ENCODE peak calls at places on chromosomes 12 and 14, in five cellular contexts. K is GM12878, R is H1, Z is K562, P is HepG2. W is an unnamed sample.

GRCh38 chr14:24310666-24311604 is at the start of gene LTB4R:
- DNase-seq in R (no peak), Z (no peak), K (no peak), P (no peak), W (no peak)

GRCh38 chr14:75826599-75826998 is 155.2 kb downstream of the TGFB3 start:
- DNase-seq in Z (no peak), R (no peak), P (no peak), K (no peak), W (no peak)

GRCh38 chr12:14961466-14962155 is at the start of gene ARHGDIB:
- DNase-seq in R (no peak), P (no peak), K (peak; percentile 87), Z (peak; percentile 59), W (no peak)

GRCh38 chr12:132955094-132955932 is 793 bp downstream of the ZNF605 start:
- DNase-seq in Z (no peak), P (peak; percentile 61), K (no peak), R (no peak), W (no peak)

GRCh38 chr14:96599076-96599475 is 96.9 kb downstream of the PAPOLA start:
- DNase-seq in K (no peak), P (no peak), Z (no peak), R (no peak), W (peak; percentile 36)

GRCh38 chr12:47378222-47378582 is 298.4 kb upstream of the AMIGO2 start:
- DNase-seq in P (no peak), Z (peak; percentile 7), K (no peak), R (no peak), W (no peak)

GRCh38 chr14:101134851-101135486 is 231.4 kb upstream of the RTL1 start:
- DNase-seq in R (no peak), P (no peak), Z (no peak), K (no peak), W (no peak)

GRCh38 chr12:39763894-39764176 is 144.2 kb upstream of the ABCD2 start:
- DNase-seq in K (no peak), Z (no peak), P (no peak), R (no peak), W (no peak)

GRCh38 chr14:22185191-22185590 is 403.8 kb downstream of the DAD1 start:
- DNase-seq in R (no peak), P (peak; percentile 24), K (no peak), Z (no peak), W (no peak)

GRCh38 chr14:56855891-56856461 is 45.7 kb upstream of the OTX2 start:
- DNase-seq in R (no peak), P (peak; percentile 8), Z (no peak), K (no peak), W (no peak)

GRCh38 chr12:52268212-52268611 is 6.2 kb upstream of the KRT86 start:
- DNase-seq in K (no peak), R (no peak), Z (no peak), P (no peak), W (no peak)

GRCh38 chr14:95611293-95611880 is 74.8 kb upstream of the TCL1B start:
- DNase-seq in Z (no peak), P (no peak), R (no peak), K (no peak), W (no peak)

GRCh38 chr14:104101651-104102281 is 16.3 kb downstream of the ASPG start:
- DNase-seq in R (no peak), P (no peak), Z (no peak), K (no peak), W (no peak)

GRCh38 chr12:57755454-57756372 is 810 bp downstream of the MARCHF9 start:
- DNase-seq in K (no peak), Z (peak; percentile 44), R (no peak), P (no peak), W (peak; percentile 68)

GRCh38 chr12:90280033-90280432 is 571.4 kb upstream of the ATP2B1 start:
- DNase-seq in Z (no peak), K (no peak), P (no peak), R (no peak), W (no peak)

GRCh38 chr14:104091927-104092771 is 6.6 kb downstream of the ASPG start:
- DNase-seq in P (no peak), K (no peak), Z (no peak), R (no peak), W (peak; percentile 27)

GRCh38 chr12:5580911-5581488 is 149.1 kb downstream of the NTF3 start:
- DNase-seq in R (no peak), P (no peak), Z (no peak), K (no peak), W (no peak)

GRCh38 chr12:6056406-6057211 is 67.9 kb downstream of the VWF start:
- DNase-seq in P (peak; percentile 14), Z (peak; percentile 6), R (peak; percentile 33), K (no peak), W (peak; percentile 74)

GRCh38 chr12:89347325-89347829 is 4.9 kb downstream of the DUSP6 start:
- DNase-seq in R (no peak), Z (no peak), P (no peak), K (no peak), W (no peak)

GRCh38 chr12:3587402-3588013 is 96.5 kb downstream of the PRMT8 start:
- DNase-seq in P (no peak), K (no peak), R (no peak), Z (no peak), W (no peak)

GRCh38 chr12:84069079-84069661 is 843.4 kb downstream of the SLC6A15 start:
- DNase-seq in P (no peak), K (no peak), R (no peak), Z (no peak), W (peak; percentile 36)

GRCh38 chr14:93303659-93304058 is 29.2 kb downstream of the BTBD7 start:
- DNase-seq in P (no peak), Z (peak; percentile 68), R (no peak), K (no peak), W (no peak)

GRCh38 chr12:2360630-2361170 is 307.9 kb downstream of the CACNA1C start:
- DNase-seq in P (peak; percentile 6), Z (no peak), R (no peak), K (no peak), W (no peak)

GRCh38 chr14:81449576-81449975 is 49.5 kb upstream of the STON2 start:
- DNase-seq in Z (no peak), K (no peak), R (no peak), P (no peak), W (no peak)

GRCh38 chr12:86349196-86349595 is 93.0 kb upstream of the MGAT4C start:
- DNase-seq in Z (no peak), K (no peak), R (no peak), P (no peak), W (peak; percentile 1)

GRCh38 chr14:97021001-97021400 is 223.8 kb downstream of the VRK1 start:
- DNase-seq in R (no peak), K (no peak), Z (peak; percentile 5), P (no peak), W (no peak)

GRCh38 chr12:109596418-109597244 is 23.0 kb downstream of the MVK start:
- DNase-seq in Z (peak; percentile 8), P (no peak), R (no peak), K (no peak), W (no peak)

GRCh38 chr14:96676161-96676560 is 121.0 kb upstream of the VRK1 start:
- DNase-seq in P (no peak), Z (no peak), R (no peak), K (no peak), W (no peak)

GRCh38 chr14:55803506-55804197 is 223.6 kb downstream of the KTN1 start:
- DNase-seq in R (no peak), P (no peak), K (no peak), Z (no peak), W (no peak)

GRCh38 chr12:116933101-116933500 is 22.4 kb downstream of the FBXW8 start:
- DNase-seq in R (no peak), K (no peak), P (no peak), Z (no peak), W (peak; percentile 53)

DNA sequence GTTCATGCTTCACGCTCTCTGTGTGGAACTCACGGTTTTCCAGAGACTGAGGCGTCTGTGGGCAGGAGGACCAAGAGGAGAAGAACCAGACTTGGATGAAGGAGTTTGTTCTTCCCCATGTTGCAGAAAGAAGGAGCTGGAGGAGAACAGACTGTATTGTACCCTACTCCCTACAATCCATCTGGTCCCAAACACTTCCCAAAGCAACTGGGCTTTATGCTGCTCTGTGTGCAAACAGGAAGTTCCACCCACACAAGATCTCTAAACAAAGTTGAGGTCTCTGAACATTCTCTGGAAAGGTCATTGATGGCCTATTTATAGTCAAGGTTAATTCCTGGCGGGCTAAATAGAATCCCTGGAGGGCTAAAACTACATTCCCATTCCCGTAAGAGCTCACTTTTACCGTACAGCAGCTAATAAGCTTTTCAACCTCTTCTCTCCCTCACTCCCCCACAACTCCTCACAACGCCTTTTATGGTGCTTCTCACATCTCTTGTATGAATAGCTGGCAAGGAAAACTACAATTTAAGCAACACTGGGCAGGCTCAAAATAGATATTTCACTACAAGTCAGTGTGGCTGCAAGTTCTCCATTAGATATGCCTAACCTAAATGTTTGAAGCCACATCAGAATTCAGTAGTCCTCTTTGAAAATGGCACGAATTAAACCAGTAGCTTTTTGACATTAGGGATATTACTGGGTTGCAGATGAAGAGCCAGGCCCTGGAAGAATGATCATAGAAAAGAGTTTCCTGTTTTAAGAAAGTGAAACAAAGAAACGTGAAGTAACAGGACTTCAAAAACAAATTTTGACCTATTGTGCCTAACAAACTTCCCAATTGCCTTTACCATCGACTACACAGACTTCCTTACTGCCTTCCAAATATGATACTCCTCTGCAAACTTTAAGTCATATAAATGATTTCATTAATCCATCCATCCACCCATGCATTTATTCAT is at the start of gene A2M:
- DNase-seq in Z (no peak), P (peak; percentile 95), K (no peak), R (no peak), W (no peak)
- TF ChIP-seq GABPA in Z (no peak), P (peak; percentile 10), K (no peak), R (no peak), W (no peak)

GRCh38 chr12:9674226-9674590 is 4.7 kb downstream of the CLEC2D start:
- DNase-seq in R (no peak), K (no peak), P (no peak), Z (peak; percentile 6), W (no peak)
- H3K4me3 ChIP-seq in R (no peak overlapping the region), K (peak overlapping the region; percentile 61), P (no peak overlapping the region), Z (no peak overlapping the region), W (no peak overlapping the region)

GRCh38 chr12:121751034-121751433 is 38.5 kb downstream of the TMEM120B start:
- DNase-seq in P (no peak), K (no peak), R (no peak), Z (no peak), W (no peak)
- TF ChIP-seq USF2 in P (no peak), K (no peak), R (no peak), Z (no peak), W (no peak)

DNA sequence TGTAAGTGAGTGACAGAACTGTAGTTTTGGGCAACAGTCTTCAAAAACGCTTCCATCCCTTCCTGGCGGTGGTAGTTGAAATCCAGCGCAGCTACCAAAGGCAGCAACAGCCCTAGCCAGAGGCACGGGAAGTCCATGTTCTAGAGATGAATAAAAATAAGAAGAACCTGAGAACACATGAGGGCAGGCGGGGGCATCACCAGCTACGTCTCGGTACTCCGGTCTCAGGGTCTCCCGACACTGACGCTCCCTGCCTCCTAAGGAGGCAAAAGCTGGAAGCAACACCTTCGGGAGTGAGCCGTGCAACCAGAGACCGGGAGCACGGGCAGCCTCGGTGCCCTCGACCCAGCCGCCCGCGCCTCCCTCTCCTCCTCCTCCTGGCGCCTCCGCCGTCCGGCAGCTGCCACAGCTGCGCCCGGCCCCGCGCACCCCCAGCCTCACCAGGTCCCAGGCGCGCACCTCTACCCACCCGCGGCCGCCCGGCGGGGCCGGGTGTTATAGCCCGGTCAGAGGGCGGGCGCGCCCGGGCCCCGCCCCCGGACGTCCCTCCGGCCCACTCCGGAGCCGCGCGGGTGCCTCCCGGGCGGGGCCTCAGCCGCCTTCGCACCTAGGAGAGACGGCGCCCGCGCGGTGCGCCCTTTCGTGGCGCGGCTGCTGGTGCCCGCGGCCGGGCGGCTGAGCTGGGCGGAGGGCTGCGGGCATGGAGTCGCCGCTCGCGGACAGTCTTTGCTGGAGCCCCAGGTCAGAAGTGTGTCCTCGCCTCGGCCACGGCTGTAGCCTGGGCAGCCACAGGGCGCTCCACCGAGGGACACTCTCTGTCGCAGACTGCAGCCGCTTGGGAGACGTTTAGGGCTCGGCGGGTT is at the start of gene CPM:
- DNase-seq in R (no peak), P (no peak), K (no peak), Z (peak; percentile 58), W (peak; percentile 83)
- TF ChIP-seq GABPA in R (no peak), P (no peak), K (no peak), Z (no peak), W (no peak)